ENCODE peak calls at places on chromosomes 16 and 17, in nine cellular contexts. D, K, X, F, P, S, I, N and J are unnamed samples.
A peak's percentile ranks its signal among the peaks of the same experiment; 100 is the strongest.

GRCh38 chr16:10261077-10261476 is 78.8 kb upstream of the GRIN2A start:
- DNase-seq in D (no peak), I (no peak), F (no peak), N (no peak), X (no peak), K (no peak), P (no peak), S (no peak), J (no peak)

GRCh38 chr17:76204277-76204676 is 36.0 kb downstream of the RNF157 start:
- DNase-seq in N (peak; percentile 77), X (peak; percentile 60), S (no peak), I (no peak), P (no peak), F (peak; percentile 79), K (no peak), D (no peak), J (peak; percentile 81)

GRCh38 chr16:30401768-30402425 is 5.5 kb upstream of the ZNF771 start:
- DNase-seq in F (no peak), X (no peak), P (no peak), I (no peak), D (no peak), S (no peak), K (no peak), N (no peak), J (no peak)

GRCh38 chr17:42026821-42027539 is 7.1 kb downstream of the NKIRAS2 start:
- DNase-seq in I (no peak), N (no peak), K (no peak), P (no peak), S (no peak), D (no peak), X (no peak), F (no peak), J (no peak)

GRCh38 chr17:50469671-50470305 is 1.1 kb upstream of the CHAD start:
- DNase-seq in K (no peak), P (no peak), I (no peak), X (no peak), N (no peak), S (no peak), F (no peak), D (no peak), J (no peak)

GRCh38 chr17:39617446-39618251 is 9.1 kb upstream of the PPP1R1B start:
- DNase-seq in I (peak; percentile 42), D (no peak), K (peak; percentile 67), X (peak; percentile 49), F (peak; percentile 28), P (no peak), S (no peak), N (peak; percentile 18), J (peak; percentile 30)

GRCh38 chr17:7439462-7440112 is at the start of gene FGF11:
- DNase-seq in P (no peak), X (no peak), N (no peak), K (no peak), D (no peak), I (no peak), S (no peak), F (no peak), J (no peak)

GRCh38 chr16:81365731-81366130 is 51.0 kb downstream of the GAN start:
- DNase-seq in X (no peak), N (no peak), S (no peak), P (no peak), K (no peak), I (no peak), F (no peak), D (no peak), J (no peak)

GRCh38 chr17:75325827-75326586 is 36.8 kb upstream of the SLC25A19 start:
- DNase-seq in D (no peak), N (peak; percentile 84), P (no peak), F (peak; percentile 72), K (no peak), X (peak; percentile 48), I (no peak), S (no peak), J (peak; percentile 75)

GRCh38 chr16:77786448-77786847 is 1.9 kb upstream of the VAT1L start:
- DNase-seq in P (no peak), N (no peak), I (no peak), S (no peak), F (no peak), D (no peak), K (no peak), X (no peak), J (no peak)

GRCh38 chr16:22161999-22162657 is at the start of gene SDR42E2:
- DNase-seq in D (peak; percentile 22), I (peak; percentile 17), S (peak; percentile 80), P (no peak), K (no peak), X (no peak), F (no peak), N (no peak), J (no peak)

GRCh38 chr17:65515959-65516948 is 45.2 kb downstream of the AXIN2 start:
- DNase-seq in P (no peak), D (no peak), F (no peak), N (peak; percentile 74), I (no peak), K (no peak), X (peak; percentile 88), S (no peak), J (no peak)

GRCh38 chr16:12575288-12575687 is 228.4 kb downstream of the CPPED1 start:
- DNase-seq in P (no peak), D (no peak), F (no peak), K (peak; percentile 31), N (no peak), S (no peak), X (no peak), I (no peak), J (no peak)

GRCh38 chr17:10294162-10294561 is 78.6 kb downstream of the MYH13 start:
- DNase-seq in I (no peak), N (no peak), F (no peak), D (no peak), S (no peak), K (no peak), X (no peak), P (no peak), J (no peak)

GRCh38 chr17:9115446-9116265 is 94.3 kb downstream of the NTN1 start:
- DNase-seq in N (peak; percentile 70), I (peak; percentile 47), S (peak; percentile 79), F (peak; percentile 54), X (peak; percentile 63), P (no peak), K (peak; percentile 54), D (peak; percentile 64), J (peak; percentile 11)

GRCh38 chr17:1931759-1932579 is 93.2 kb downstream of the RTN4RL1 start:
- DNase-seq in N (peak; percentile 51), P (no peak), S (peak; percentile 73), F (no peak), D (no peak), K (no peak), X (no peak), I (no peak), J (no peak)
- TF ChIP-seq CTCF in N (no peak), P (peak; percentile 13), S (no peak), F (no peak), D (no peak), K (no peak), X (no peak), I (no peak), J (no peak)

GRCh38 chr16:88478115-88478514 is 25.0 kb downstream of the ZFPM1 start:
- DNase-seq in D (no peak), F (no peak), I (no peak), S (no peak), X (no peak), K (no peak), P (no peak), N (no peak), J (no peak)

GRCh38 chr16:88478889-88479794 is 26.1 kb downstream of the ZFPM1 start:
- DNase-seq in X (no peak), D (no peak), K (no peak), I (no peak), P (no peak), N (no peak), F (no peak), S (no peak), J (no peak)

GRCh38 chr16:88476203-88476602 is 23.1 kb downstream of the ZFPM1 start:
- DNase-seq in I (no peak), F (no peak), N (no peak), S (no peak), X (no peak), P (no peak), K (no peak), D (no peak), J (no peak)

GRCh38 chr16:88476817-88477397 is 23.8 kb downstream of the ZFPM1 start:
- DNase-seq in S (no peak), D (no peak), X (no peak), F (no peak), P (no peak), K (no peak), N (no peak), I (no peak), J (no peak)

DNA sequence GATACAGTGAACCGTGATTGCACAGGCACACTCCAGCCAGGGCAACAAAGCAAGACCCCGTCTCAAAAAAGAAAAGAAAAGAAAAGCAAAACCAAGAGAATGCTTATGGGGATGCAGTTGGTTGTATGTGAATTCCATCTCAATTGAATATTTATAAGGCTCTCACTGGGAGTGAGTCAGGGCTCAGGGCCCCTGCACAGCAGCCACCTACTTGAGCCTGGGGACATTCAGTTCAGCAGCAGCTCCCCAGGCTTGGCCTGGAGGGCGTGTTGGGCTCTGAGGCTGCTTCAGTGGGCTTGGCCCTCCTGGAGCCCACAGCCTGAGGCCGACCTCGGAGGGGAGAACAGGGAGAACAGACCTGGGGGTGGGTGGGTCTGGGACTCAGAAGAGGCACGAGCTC is 24.6 kb downstream of the ZFPM1 start:
- DNase-seq in X (no peak), S (no peak), K (no peak), I (no peak), F (no peak), D (no peak), P (no peak), N (no peak), J (no peak)
- TF ChIP-seq CTCF in X (no peak), S (no peak), K (no peak), I (no peak), F (no peak), D (no peak), P (no peak), N (no peak), J (no peak)

GRCh38 chr17:79476074-79476473 is 134.8 kb downstream of the RBFOX3 start:
- DNase-seq in P (no peak), N (no peak), I (no peak), X (no peak), D (peak; percentile 51), S (no peak), F (no peak), K (no peak), J (no peak)
- TF ChIP-seq CTCF in P (no peak), N (no peak), I (no peak), X (no peak), D (no peak), S (no peak), F (no peak), K (no peak), J (no peak)

DNA sequence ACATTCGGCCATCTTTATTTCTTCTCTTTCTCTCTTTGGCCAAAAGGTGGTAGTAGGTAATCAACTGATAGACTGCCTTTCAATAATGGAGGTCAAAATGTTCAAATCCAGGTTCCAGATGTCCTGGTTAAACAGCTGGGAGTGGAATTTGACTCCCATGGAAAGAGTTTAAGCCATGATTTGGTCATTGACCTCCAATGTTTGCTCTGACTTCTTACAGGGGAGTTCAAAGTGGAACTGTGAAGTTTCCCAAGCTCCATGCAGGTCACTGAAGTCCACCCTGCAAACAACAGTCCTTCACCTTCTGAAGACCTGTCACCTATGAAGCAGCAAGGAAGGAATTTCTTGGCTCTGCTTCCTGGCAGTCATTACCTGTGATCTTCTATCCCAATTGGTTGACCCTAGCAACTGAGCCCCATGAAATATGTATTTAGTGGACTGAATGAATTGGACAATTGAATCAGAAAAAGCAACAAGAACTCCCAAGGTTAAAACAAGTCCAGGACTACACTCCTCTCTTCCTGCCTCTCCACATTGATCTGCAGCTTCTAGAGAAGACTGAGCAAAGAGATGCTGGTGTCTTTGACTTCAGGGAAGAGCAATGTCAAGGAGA is 28.0 kb upstream of the SOX9 start:
- DNase-seq in I (no peak), X (no peak), K (no peak), F (no peak), S (no peak), P (no peak), D (no peak), N (no peak), J (no peak)
- TF ChIP-seq CTCF in I (no peak), X (no peak), K (no peak), F (no peak), S (no peak), P (no peak), D (no peak), N (no peak), J (no peak)